ENCODE peak calls at places on chromosomes 7 and 10, in four cellular contexts. F is body of pancreas, M is Peyer's patch, Q is IMR-90. V is an unnamed sample.

GRCh38 chr7:47188653-47189315 is 393.1 kb downstream of the TNS3 start:
- DNase-seq in Q (no peak), F (no peak), M (no peak), V (no peak)

GRCh38 chr7:82598958-82599357 is 155.4 kb upstream of the CACNA2D1 start:
- DNase-seq in Q (peak; percentile 89), F (no peak), M (no peak), V (no peak)

GRCh38 chr7:112112822-112113255 is 93.4 kb downstream of the DOCK4 start:
- DNase-seq in F (peak; percentile 9), Q (peak; percentile 54), M (no peak), V (no peak)

GRCh38 chr7:7152315-7152714 is 30.0 kb upstream of the C1GALT1 start:
- DNase-seq in Q (no peak), F (no peak), M (no peak), V (no peak)

GRCh38 chr10:42790835-42791234 is 8.2 kb downstream of the BMS1 start:
- DNase-seq in Q (peak; percentile 59), F (no peak), M (no peak), V (no peak)

GRCh38 chr10:73494877-73495225 is 973 bp downstream of the PPP3CB start:
- DNase-seq in M (no peak), Q (no peak), F (no peak), V (no peak)

GRCh38 chr10:6300106-6300783 is 97.5 kb downstream of the PFKFB3 start:
- DNase-seq in M (no peak), F (no peak), Q (peak; percentile 56), V (no peak)

GRCh38 chr10:69807122-69807521 is 5.4 kb downstream of the COL13A1 start:
- DNase-seq in F (no peak), Q (peak; percentile 84), M (no peak), V (no peak)

GRCh38 chr7:24227068-24227467 is 56.9 kb upstream of the NPY start:
- DNase-seq in F (no peak), Q (no peak), M (no peak), V (no peak)

GRCh38 chr7:135558337-135558767 is 635 bp downstream of the NUP205 start:
- DNase-seq in M (peak; percentile 50), F (peak; percentile 50), Q (peak; percentile 40), V (peak; percentile 87)

GRCh38 chr7:130441408-130441854 is 615 bp upstream of the CEP41 start:
- DNase-seq in Q (peak; percentile 12), F (peak; percentile 62), M (no peak), V (peak; percentile 38)

GRCh38 chr7:47073284-47073683 is 508.6 kb downstream of the TNS3 start:
- DNase-seq in F (no peak), Q (no peak), M (no peak), V (no peak)

GRCh38 chr7:21945374-21946227 is at the start of gene CDCA7L:
- DNase-seq in Q (peak; percentile 63), F (peak; percentile 86), M (peak; percentile 81), V (peak; percentile 90)

GRCh38 chr7:99004216-99004615 is 125.9 kb downstream of the TRRAP start:
- DNase-seq in Q (no peak), M (no peak), F (no peak), V (no peak)

DNA sequence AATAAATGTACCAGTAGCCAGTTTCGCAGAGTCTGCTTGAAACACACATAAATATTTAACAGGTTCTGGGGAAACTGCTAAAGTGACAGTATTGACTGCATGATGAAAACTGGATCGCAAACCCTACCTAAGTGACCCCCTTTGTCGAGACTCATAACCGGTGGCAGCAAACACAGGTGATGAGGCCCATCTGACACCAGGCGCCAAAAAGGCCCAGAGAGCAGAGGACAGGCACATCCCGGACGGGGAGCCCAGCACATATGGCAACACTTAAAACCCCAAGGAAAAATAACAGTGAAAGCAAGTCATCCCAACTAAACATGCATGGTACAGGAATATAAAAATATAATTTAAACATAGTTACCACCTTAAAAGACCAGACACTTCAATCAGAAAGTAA is 62.4 kb downstream of the GRB10 start:
- DNase-seq in M (no peak), F (no peak), Q (no peak), V (no peak)
- TF ChIP-seq POLR2A in M (no peak), F (no peak), Q (no peak), V (no peak)

DNA sequence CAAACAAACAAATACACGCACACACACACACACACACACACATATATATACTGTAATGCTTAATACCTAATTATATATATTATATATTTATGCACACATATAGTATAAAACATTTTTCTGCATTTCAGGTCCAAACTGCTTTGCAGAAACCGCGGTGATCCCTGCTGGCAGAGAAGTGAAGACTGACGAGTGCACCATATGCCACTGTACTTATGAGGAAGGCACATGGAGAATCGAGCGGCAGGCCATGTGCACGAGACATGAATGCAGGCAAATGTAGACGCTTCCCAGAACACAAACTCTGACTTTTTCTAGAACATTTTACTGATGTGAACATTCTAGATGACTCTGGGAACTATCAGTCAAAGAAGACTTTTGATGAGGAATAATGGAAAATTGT is 138.5 kb downstream of the VWC2 start:
- DNase-seq in M (no peak), Q (no peak), F (no peak), V (no peak)
- TF ChIP-seq POLR2A in M (no peak), Q (no peak), F (no peak), V (no peak)

GRCh38 chr10:89414146-89414878 is at the start of gene IFIT5:
- DNase-seq in F (peak; percentile 81), Q (peak; percentile 67), M (peak; percentile 84), V (peak; percentile 88)
- TF ChIP-seq POLR2A in F (peak; percentile 64), Q (no peak), M (peak; percentile 53), V (peak; percentile 40)

DNA sequence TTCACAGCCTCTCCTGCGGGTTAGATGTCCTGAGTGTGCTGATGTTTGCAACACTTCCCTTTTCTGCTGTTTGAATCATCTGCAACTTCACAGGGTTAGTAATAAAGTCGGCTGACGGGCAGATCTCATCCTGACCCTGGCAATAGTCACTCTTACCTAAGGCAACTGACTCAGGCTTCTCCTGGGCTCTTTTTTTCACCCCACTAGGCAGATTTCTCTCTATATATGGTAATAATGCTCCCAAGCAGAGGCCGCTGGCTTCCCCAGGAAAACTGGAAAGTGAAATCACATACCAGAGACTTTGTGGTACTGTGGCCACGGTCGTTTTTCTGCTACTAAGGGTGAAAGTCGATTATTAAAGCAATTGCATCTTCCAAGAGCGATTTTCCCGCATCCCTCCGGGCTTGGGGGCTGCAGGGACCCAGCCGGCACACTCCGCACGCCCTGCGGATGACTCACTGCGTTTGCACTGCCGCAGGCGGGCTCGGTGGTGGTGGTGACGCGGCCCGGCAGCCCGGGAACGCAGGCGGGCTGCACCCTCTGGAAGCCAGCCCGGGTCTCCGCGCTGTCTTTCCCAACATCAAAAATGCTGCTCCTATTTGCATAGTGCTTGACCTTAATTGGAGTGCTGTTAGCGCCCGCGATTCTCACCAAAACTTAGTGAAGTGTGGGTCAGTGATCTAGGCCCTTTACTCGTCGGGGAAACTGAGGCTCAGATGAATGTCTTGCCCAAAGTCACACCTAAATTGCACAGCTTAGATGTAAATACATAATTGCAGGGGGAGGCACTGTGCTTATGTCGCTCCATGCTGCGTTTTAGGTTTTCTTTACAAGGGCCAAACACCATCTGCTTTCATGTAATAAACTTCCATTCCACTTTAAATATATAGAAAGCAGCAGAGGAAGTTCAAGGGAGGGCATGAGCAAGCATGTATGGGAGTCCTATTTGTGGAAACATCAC is 47.6 kb upstream of the ITGB1 start:
- DNase-seq in Q (peak; percentile 98), M (peak; percentile 75), F (peak; percentile 84), V (peak; percentile 56)
- TF ChIP-seq POLR2A in Q (peak; percentile 78), M (peak; percentile 15), F (peak; percentile 70), V (no peak)

GRCh38 chr10:79316671-79317431 is 30.4 kb upstream of the PPIF start:
- DNase-seq in M (peak; percentile 34), F (no peak), Q (peak; percentile 29), V (no peak)
- TF ChIP-seq POLR2A in M (no peak), F (no peak), Q (no peak), V (no peak)

GRCh38 chr7:50309736-50310135 is 5.2 kb downstream of the IKZF1 start:
- DNase-seq in M (no peak), F (no peak), Q (no peak), V (no peak)

GRCh38 chr7:50307368-50308012 is 3.0 kb downstream of the IKZF1 start:
- DNase-seq in M (no peak), Q (no peak), F (no peak), V (peak; percentile 74)

GRCh38 chr7:50308301-50309129 is 4.0 kb downstream of the IKZF1 start:
- DNase-seq in F (no peak), Q (no peak), M (no peak), V (no peak)

GRCh38 chr7:50310361-50310760 is 5.8 kb downstream of the IKZF1 start:
- DNase-seq in F (no peak), M (no peak), Q (no peak), V (no peak)

GRCh38 chr7:50309130-50309478 is 4.6 kb downstream of the IKZF1 start:
- DNase-seq in M (no peak), F (no peak), Q (no peak), V (no peak)
- TF ChIP-seq POLR2A in M (no peak), F (no peak), Q (no peak), V (no peak)

V was measured in erythroblast.